ENCODE peak calls at places on chromosomes 2 and 18, in ten cellular contexts. Y is esophagus muscularis mucosa, F is pancreas, A is fibroblast of lung, O is breast epithelium, B is thoracic aorta, R is keratinocyte, J is right atrium auricular region, T is neuronal stem cell, U is mesenchymal stem cell. E is an unnamed sample.
A peak's percentile ranks its signal among the peaks of the same experiment; 100 is the strongest.

GRCh38 chr2:219214141-219214540 is 4.6 kb downstream of the ABCB6 start:
- DNase-seq in B (no peak), A (no peak), U (no peak), J (no peak), Y (no peak), F (no peak), O (no peak), R (no peak), T (no peak), E (no peak)

GRCh38 chr2:128809256-128809636 is 490.6 kb upstream of the HS6ST1 start:
- DNase-seq in A (no peak), Y (peak; percentile 42), T (no peak), U (peak; percentile 21), O (no peak), J (no peak), F (no peak), R (peak; percentile 35), B (no peak), E (no peak)

GRCh38 chr2:235191933-235192332 is 240.1 kb downstream of the SH3BP4 start:
- DNase-seq in U (no peak), Y (no peak), F (no peak), O (no peak), A (no peak), R (no peak), B (no peak), J (peak; percentile 44), T (no peak), E (no peak)

GRCh38 chr2:231239751-231240150 is 41.3 kb downstream of the ARMC9 start:
- DNase-seq in B (no peak), R (no peak), O (no peak), A (no peak), J (no peak), U (no peak), F (no peak), Y (no peak), T (no peak), E (no peak)

GRCh38 chr2:150063432-150063889 is 424.0 kb downstream of the RND3 start:
- DNase-seq in R (no peak), B (no peak), Y (no peak), F (no peak), A (peak; percentile 65), U (peak; percentile 83), T (no peak), O (no peak), J (no peak), E (no peak)

GRCh38 chr18:62989195-62989594 is 273.9 kb downstream of the PHLPP1 start:
- DNase-seq in F (no peak), Y (no peak), O (no peak), A (no peak), U (no peak), R (no peak), T (no peak), B (no peak), J (no peak), E (no peak)

GRCh38 chr2:172169611-172170010 is 66.9 kb upstream of the DLX2 start:
- DNase-seq in R (no peak), A (no peak), J (no peak), T (no peak), U (no peak), Y (no peak), O (no peak), F (no peak), B (no peak), E (no peak)

GRCh38 chr2:23692901-23693605 is 233.9 kb downstream of the ATAD2B start:
- DNase-seq in O (no peak), A (no peak), B (no peak), R (no peak), Y (no peak), U (no peak), J (no peak), T (no peak), F (no peak), E (no peak)

GRCh38 chr2:220147186-220147585 is 519.8 kb downstream of the SLC4A3 start:
- DNase-seq in R (no peak), B (no peak), T (no peak), O (no peak), J (no peak), Y (no peak), U (no peak), A (peak; percentile 35), F (no peak), E (no peak)

GRCh38 chr18:59268127-59268721 is 5.0 kb downstream of the RAX start:
- DNase-seq in Y (peak; percentile 60), J (no peak), U (no peak), T (no peak), B (no peak), O (no peak), A (no peak), R (no peak), F (no peak), E (no peak)
- H3K4me3 ChIP-seq in Y (peak overlapping the region; percentile 35), J (no peak overlapping the region), U (no peak overlapping the region), T (peak overlapping the region; percentile 38), B (no peak overlapping the region), O (no peak overlapping the region), A (no peak overlapping the region), R (no peak overlapping the region), F (no peak overlapping the region), E (no peak overlapping the region)

GRCh38 chr2:1743396-1744150 is 742 bp downstream of the PXDN start:
- DNase-seq in A (peak; percentile 74), O (peak; percentile 51), B (no peak), T (no peak), Y (no peak), J (no peak), F (no peak), R (no peak), U (peak; percentile 66), E (no peak)
- H3K27ac ChIP-seq in A (peak overlapping the region; percentile 92), O (peak overlapping the region; percentile 93), B (peak overlapping the region; percentile 96), T (peak overlapping the region; percentile 64), Y (peak overlapping the region; percentile 95), J (peak overlapping the region; percentile 92), F (no peak overlapping the region), R (peak overlapping the region; percentile 71), U (peak overlapping the region; percentile 94), E (peak overlapping the region; percentile 90)

GRCh38 chr2:229300371-229300770 is 29.3 kb upstream of the PID1 start:
- DNase-seq in R (no peak), J (no peak), T (no peak), O (no peak), Y (no peak), U (no peak), A (no peak), F (no peak), B (no peak), E (no peak)
- H3K4me3 ChIP-seq in R (no peak overlapping the region), J (no peak overlapping the region), T (no peak overlapping the region), O (no peak overlapping the region), Y (no peak overlapping the region), U (no peak overlapping the region), A (no peak overlapping the region), F (no peak overlapping the region), B (no peak overlapping the region), E (no peak overlapping the region)

GRCh38 chr2:124796647-124797437 is 771.8 kb downstream of the CNTNAP5 start:
- DNase-seq in O (no peak), F (no peak), U (no peak), Y (no peak), B (no peak), A (no peak), R (no peak), J (no peak), T (no peak), E (no peak)

GRCh38 chr2:124804014-124804940 is 779.2 kb downstream of the CNTNAP5 start:
- DNase-seq in A (peak; percentile 57), Y (no peak), T (peak; percentile 49), U (peak; percentile 63), B (no peak), R (no peak), O (no peak), F (no peak), J (no peak), E (no peak)

GRCh38 chr2:124798551-124798950 is 773.5 kb downstream of the CNTNAP5 start:
- DNase-seq in R (no peak), J (no peak), U (peak; percentile 3), Y (no peak), A (no peak), F (no peak), T (no peak), O (no peak), B (no peak), E (no peak)
- H3K27ac ChIP-seq in R (no peak overlapping the region), J (no peak overlapping the region), U (no peak overlapping the region), Y (no peak overlapping the region), A (no peak overlapping the region), F (no peak overlapping the region), T (no peak overlapping the region), O (no peak overlapping the region), B (no peak overlapping the region), E (no peak overlapping the region)

DNA sequence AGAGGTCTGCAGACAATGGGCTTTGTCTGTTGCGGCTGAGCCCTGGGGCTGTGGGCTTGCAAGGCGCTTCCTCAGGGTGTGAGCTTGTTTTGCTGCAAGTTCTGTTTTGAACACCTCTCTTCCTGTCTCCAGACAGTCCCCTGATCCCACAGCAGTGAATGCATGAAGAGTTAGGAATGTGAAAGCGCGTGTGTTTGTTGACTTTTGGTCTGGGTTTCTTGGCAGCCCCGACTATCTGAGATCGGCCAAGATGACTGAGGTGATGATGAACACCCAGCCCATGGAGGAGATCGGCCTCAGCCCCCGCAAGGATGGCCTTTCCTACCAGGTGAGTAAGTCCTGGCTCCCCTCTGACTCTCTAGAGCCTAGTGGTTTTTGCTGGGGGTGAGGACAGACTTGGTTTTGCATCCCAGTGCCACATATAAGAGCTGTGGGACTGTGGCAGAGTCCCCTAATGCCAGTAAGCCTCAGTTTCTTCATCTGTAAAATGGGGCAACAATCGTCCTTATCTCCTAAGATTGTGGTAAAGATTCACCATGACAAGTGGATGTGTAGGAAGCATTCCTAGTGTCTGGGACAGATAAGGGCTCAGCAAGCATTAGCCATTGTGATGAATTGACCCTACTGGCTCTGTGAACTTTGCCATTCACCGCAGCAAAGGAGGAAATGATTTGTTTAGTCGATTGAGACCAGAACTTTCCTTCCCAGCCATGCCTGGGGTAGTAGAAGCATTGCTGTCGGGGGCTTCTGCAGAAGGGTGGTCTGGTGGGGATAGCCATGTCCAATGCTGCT is 3.0 kb downstream of the LBH start:
- DNase-seq in B (peak; percentile 52), R (peak; percentile 42), F (no peak), Y (no peak), J (peak; percentile 71), A (peak; percentile 76), O (no peak), U (peak; percentile 76), T (no peak), E (no peak)
- H3K4me3 ChIP-seq in B (peak overlapping the region; percentile 99), R (no peak overlapping the region), F (no peak overlapping the region), Y (peak overlapping the region; percentile 72), J (no peak overlapping the region), A (peak overlapping the region; percentile 95), O (peak overlapping the region; percentile 2), U (no peak overlapping the region), T (no peak overlapping the region), E (peak overlapping the region; percentile 58)

DNA sequence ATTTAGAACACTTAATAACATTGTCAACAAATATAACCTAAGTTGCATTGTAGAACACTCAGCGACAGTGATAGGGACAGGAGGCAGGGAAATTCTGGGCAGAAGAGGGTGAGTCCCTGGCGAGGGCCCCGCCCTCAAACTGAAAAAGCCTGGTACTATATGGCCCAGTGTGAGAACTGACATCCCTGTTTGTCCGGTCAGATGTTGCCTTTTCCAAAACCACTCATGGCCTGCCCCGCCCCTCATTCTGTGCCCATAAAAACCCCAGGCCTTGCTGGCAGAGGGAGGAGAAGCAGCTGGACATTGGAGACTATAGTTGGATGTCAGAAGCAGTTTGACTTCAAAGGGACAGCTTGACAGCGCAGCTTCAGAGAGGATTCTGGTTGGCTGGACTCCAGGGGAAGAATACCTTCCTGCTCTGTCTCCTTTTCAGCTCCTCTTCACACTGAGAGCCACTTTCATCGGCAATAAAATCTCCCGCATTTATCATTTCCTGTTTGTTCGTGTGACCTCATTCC is 47.0 kb downstream of the FAM117B start:
- DNase-seq in R (no peak), T (no peak), U (no peak), F (no peak), B (no peak), J (no peak), Y (no peak), O (no peak), A (no peak), E (no peak)
- H3K27ac ChIP-seq in R (no peak overlapping the region), T (no peak overlapping the region), U (no peak overlapping the region), F (no peak overlapping the region), B (no peak overlapping the region), J (no peak overlapping the region), Y (no peak overlapping the region), O (no peak overlapping the region), A (no peak overlapping the region), E (no peak overlapping the region)

E was measured in vagina.